ENCODE peak calls at places on chromosomes 6 and 20, in four cellular contexts. A is NCI-H2081, D is A549, U is retina. N is an unnamed sample.

GRCh38 chr6:90097357-90097756 is 199.3 kb downstream of the BACH2 start:
- DNase-seq in A (no peak), D (no peak), U (no peak), N (no peak)

GRCh38 chr6:34241351-34242215 is 4.9 kb downstream of the HMGA1 start:
- DNase-seq in A (no peak), D (no peak), U (no peak), N (no peak)

GRCh38 chr6:139597087-139597763 is 222.8 kb upstream of the CITED2 start:
- DNase-seq in A (no peak), D (no peak), U (no peak), N (no peak)

GRCh38 chr6:41373367-41373918 is 38.0 kb downstream of the NCR2 start:
- DNase-seq in A (no peak), D (no peak), U (no peak), N (peak; percentile 47)

GRCh38 chr20:38152175-38153010 is 12.7 kb downstream of the TGM2 start:
- DNase-seq in A (no peak), D (peak; percentile 74), U (peak; percentile 59), N (no peak)

GRCh38 chr20:61561111-61561830 is 309.2 kb downstream of the CDH4 start:
- DNase-seq in A (no peak), D (no peak), U (no peak), N (no peak)

GRCh38 chr20:34037121-34037520 is 43.4 kb downstream of the RALY start:
- DNase-seq in A (no peak), D (no peak), U (no peak), N (no peak)

GRCh38 chr20:11496382-11496781 is 421.3 kb upstream of the BTBD3 start:
- DNase-seq in A (no peak), D (peak; percentile 48), U (peak; percentile 9), N (no peak)

GRCh38 chr6:160349837-160350236 is 1.7 kb downstream of the SLC22A3 start:
- DNase-seq in A (no peak), D (no peak), U (peak; percentile 6), N (no peak)

GRCh38 chr6:115945306-115945705 is 115.4 kb downstream of the FRK start:
- DNase-seq in A (no peak), D (no peak), U (no peak), N (peak; percentile 82)

GRCh38 chr6:36364669-36365479 is 22.6 kb downstream of the ETV7 start:
- DNase-seq in A (no peak), D (peak; percentile 19), U (no peak), N (no peak)

N was measured in NCI-H526 treated with DMSO at 0.1 percent for 48 hours.